ENCODE peak calls at places on chromosome 13, in ten cellular contexts. E, V, N, L, S, G, F, I, O and Y are unnamed samples.

GRCh38 chr13:42798118-42798517 is 16.7 kb downstream of the FAM216B start:
- DNase-seq in E (no peak), V (no peak), N (no peak), L (no peak), S (no peak), G (no peak), F (no peak), I (no peak), O (no peak), Y (no peak)

GRCh38 chr13:64417609-64418008 is 2812.5 kb downstream of the PCDH9 start:
- DNase-seq in E (no peak), V (no peak), N (no peak), L (no peak), S (no peak), G (no peak), F (no peak), I (no peak), O (no peak), Y (no peak)

GRCh38 chr13:52344108-52344507 is 61.9 kb downstream of the THSD1 start:
- DNase-seq in E (no peak), V (no peak), N (peak; percentile 31), L (peak; percentile 90), S (no peak), G (no peak), F (peak; percentile 86), I (no peak), O (no peak), Y (no peak)

GRCh38 chr13:29937836-29938235 is 87.4 kb upstream of the UBL3 start:
- DNase-seq in E (no peak), V (no peak), N (no peak), L (peak; percentile 9), S (no peak), G (peak; percentile 51), F (no peak), I (no peak), O (no peak), Y (no peak)

GRCh38 chr13:51601601-51602348 is 17.5 kb downstream of the WDFY2 start:
- DNase-seq in E (no peak), V (no peak), N (no peak), L (no peak), S (no peak), G (no peak), F (no peak), I (no peak), O (no peak), Y (no peak)

GRCh38 chr13:64428196-64428595 is 2801.9 kb downstream of the PCDH9 start:
- DNase-seq in E (no peak), V (no peak), N (peak; percentile 21), L (no peak), S (no peak), G (no peak), F (peak; percentile 10), I (no peak), O (no peak), Y (no peak)

GRCh38 chr13:40666058-40666904 is at the start of gene FOXO1:
- DNase-seq in E (peak; percentile 97), V (peak; percentile 94), N (peak; percentile 61), L (peak; percentile 92), S (peak; percentile 100), G (peak; percentile 95), F (peak; percentile 78), I (peak; percentile 72), O (no peak), Y (peak; percentile 91)

GRCh38 chr13:95275322-95276118 is 25.7 kb downstream of the ABCC4 start:
- DNase-seq in E (no peak), V (no peak), N (no peak), L (no peak), S (no peak), G (no peak), F (peak; percentile 12), I (no peak), O (no peak), Y (no peak)

GRCh38 chr13:20940083-20940482 is 37.5 kb upstream of the XPO4 start:
- DNase-seq in E (no peak), V (no peak), N (peak; percentile 57), L (peak; percentile 60), S (no peak), G (no peak), F (peak; percentile 31), I (no peak), O (no peak), Y (no peak)

GRCh38 chr13:20942938-20943518 is 40.5 kb upstream of the XPO4 start:
- DNase-seq in E (no peak), V (no peak), N (no peak), L (no peak), S (no peak), G (no peak), F (no peak), I (no peak), O (no peak), Y (no peak)

GRCh38 chr13:20943519-20944012 is 41.0 kb upstream of the XPO4 start:
- DNase-seq in E (peak; percentile 40), V (peak; percentile 89), N (peak; percentile 95), L (peak; percentile 98), S (peak; percentile 72), G (peak; percentile 52), F (peak; percentile 96), I (peak; percentile 95), O (peak; percentile 46), Y (peak; percentile 83)

GRCh38 chr13:20945952-20946383 is 43.4 kb upstream of the XPO4 start:
- DNase-seq in E (no peak), V (peak; percentile 19), N (no peak), L (peak; percentile 35), S (peak; percentile 30), G (no peak), F (no peak), I (peak; percentile 22), O (no peak), Y (no peak)
- H3K4me3 ChIP-seq in E (no peak overlapping the region), V (peak overlapping the region; percentile 51), N (no peak overlapping the region), L (peak overlapping the region; percentile 58), S (peak overlapping the region; percentile 26), G (no peak overlapping the region), F (no peak overlapping the region), I (peak overlapping the region; percentile 39), O (no peak overlapping the region), Y (peak overlapping the region; percentile 39)

GRCh38 chr13:113109151-113110047 is 3.8 kb downstream of the F7 start:
- DNase-seq in E (no peak), V (peak; percentile 7), N (no peak), L (no peak), S (no peak), G (no peak), F (no peak), I (no peak), O (no peak), Y (no peak)

GRCh38 chr13:113106666-113107065 is 1.1 kb downstream of the F7 start:
- DNase-seq in E (no peak), V (peak; percentile 14), N (no peak), L (no peak), S (no peak), G (no peak), F (no peak), I (no peak), O (no peak), Y (no peak)

GRCh38 chr13:113112893-113113845 is 7.6 kb downstream of the F7 start:
- DNase-seq in E (no peak), V (no peak), N (no peak), L (no peak), S (no peak), G (no peak), F (no peak), I (no peak), O (no peak), Y (no peak)

GRCh38 chr13:113110852-113111315 is 5.3 kb downstream of the F7 start:
- DNase-seq in E (no peak), V (no peak), N (no peak), L (no peak), S (peak; percentile 57), G (no peak), F (no peak), I (no peak), O (no peak), Y (no peak)

DNA sequence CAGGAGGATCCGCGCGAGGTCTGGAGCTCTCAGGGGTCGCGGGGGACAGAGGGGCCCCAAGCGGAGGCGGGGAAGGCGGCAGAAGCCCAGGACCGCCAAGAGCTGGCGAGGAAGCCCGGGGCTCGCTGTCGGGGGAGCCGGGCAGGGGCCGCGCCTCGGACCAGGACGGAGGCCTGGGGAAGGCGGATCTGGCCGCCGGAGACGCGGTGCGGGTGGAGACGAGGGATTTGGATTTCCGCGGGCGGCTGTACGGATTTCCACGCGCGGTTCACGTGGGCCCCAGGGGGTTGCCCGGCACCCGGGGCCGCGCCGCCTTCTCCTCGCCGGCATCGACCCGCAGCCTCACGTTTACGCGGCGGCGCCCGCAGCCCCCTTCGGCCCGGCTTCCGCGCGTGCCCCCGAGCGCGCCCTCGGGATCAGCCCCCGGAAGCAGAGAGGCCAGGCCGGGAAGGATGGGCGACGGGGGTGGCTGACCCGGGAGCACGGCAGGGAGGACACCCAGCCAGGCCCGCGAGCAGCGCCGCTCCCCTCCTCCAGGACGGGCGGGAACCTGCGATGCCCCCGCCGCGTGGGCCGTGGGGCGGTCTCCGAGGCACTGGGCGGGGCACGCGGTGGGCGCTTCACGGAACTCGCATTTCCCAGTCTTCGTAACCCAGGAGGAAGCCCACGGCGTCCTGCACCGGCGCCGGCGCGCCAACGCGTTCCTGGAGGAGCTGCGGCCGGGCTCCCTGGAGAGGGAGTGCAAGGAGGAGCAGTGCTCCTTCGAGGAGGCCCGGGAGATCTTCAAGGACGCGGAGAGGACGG is 4.7 kb downstream of the F7 start:
- DNase-seq in E (no peak), V (no peak), N (no peak), L (peak; percentile 37), S (peak; percentile 75), G (peak; percentile 32), F (no peak), I (no peak), O (no peak), Y (no peak)
- H3K4me3 ChIP-seq in E (no peak overlapping the region), V (peak overlapping the region; percentile 58), N (no peak overlapping the region), L (peak overlapping the region; percentile 40), S (peak overlapping the region; percentile 35), G (peak overlapping the region; percentile 38), F (no peak overlapping the region), I (peak overlapping the region; percentile 46), O (no peak overlapping the region), Y (peak overlapping the region; percentile 39)

GRCh38 chr13:81488021-81488420 is 1147.1 kb upstream of the SPRY2 start:
- DNase-seq in E (no peak), V (no peak), N (no peak), L (no peak), S (no peak), G (no peak), F (no peak), I (no peak), O (no peak), Y (no peak)

GRCh38 chr13:81493144-81493543 is 1152.2 kb upstream of the SPRY2 start:
- DNase-seq in E (no peak), V (no peak), N (no peak), L (no peak), S (no peak), G (no peak), F (no peak), I (no peak), O (no peak), Y (no peak)

DNA sequence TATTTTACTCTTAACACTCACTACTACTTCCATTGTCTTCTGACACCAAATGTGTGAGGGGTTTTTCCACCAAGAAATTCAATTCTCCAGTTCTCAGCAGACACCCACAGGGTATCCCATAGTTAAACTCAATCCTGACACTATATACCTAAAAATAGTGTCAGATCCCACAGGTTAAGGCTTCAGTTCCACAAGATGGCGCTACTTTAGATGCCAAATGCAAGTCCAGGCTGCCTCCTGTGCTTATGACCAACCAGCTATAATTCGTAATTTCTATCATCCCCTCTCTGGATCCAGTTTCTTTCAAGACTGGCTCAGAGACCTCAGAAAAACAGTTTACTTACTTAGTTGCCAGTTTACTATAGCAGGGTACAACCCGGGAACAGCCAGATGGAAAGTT is 1146.2 kb upstream of the SPRY2 start:
- DNase-seq in E (no peak), V (no peak), N (no peak), L (no peak), S (peak; percentile 1), G (no peak), F (peak; percentile 1), I (no peak), O (no peak), Y (no peak)
- H3K4me3 ChIP-seq in E (no peak overlapping the region), V (no peak overlapping the region), N (no peak overlapping the region), L (no peak overlapping the region), S (peak overlapping the region; percentile 13), G (no peak overlapping the region), F (no peak overlapping the region), I (no peak overlapping the region), O (no peak overlapping the region), Y (no peak overlapping the region)

GRCh38 chr13:111361046-111361872 is 40.8 kb downstream of the TEX29 start:
- DNase-seq in E (no peak), V (no peak), N (no peak), L (no peak), S (no peak), G (no peak), F (no peak), I (no peak), O (no peak), Y (no peak)
- H3K4me3 ChIP-seq in E (no peak overlapping the region), V (no peak overlapping the region), N (no peak overlapping the region), L (no peak overlapping the region), S (no peak overlapping the region), G (no peak overlapping the region), F (no peak overlapping the region), I (no peak overlapping the region), O (no peak overlapping the region), Y (no peak overlapping the region)